ENCODE peak calls at places on chromosomes 3 and 15, in five cellular contexts. E is colonic mucosa; R is IMR-90; H is adrenal gland; Q is CD4-positive, alpha-beta memory T cell. S is an unnamed sample.
A peak's percentile ranks its signal among the peaks of the same experiment; 100 is the strongest.

GRCh38 chr3:23002846-23003800 is 200.0 kb upstream of the UBE2E2 start:
- DNase-seq in R (peak; percentile 36), E (no peak), Q (no peak), H (peak; percentile 22), S (no peak)

GRCh38 chr15:79349526-79349925 is 38.6 kb downstream of the TMED3 start:
- DNase-seq in E (no peak), Q (no peak), H (no peak), R (no peak), S (no peak)

GRCh38 chr3:55826731-55827496 is 339.8 kb upstream of the WNT5A start:
- DNase-seq in H (no peak), R (peak; percentile 33), E (no peak), Q (no peak), S (no peak)

GRCh38 chr15:88571153-88572029 is 24.9 kb upstream of the DET1 start:
- DNase-seq in H (peak; percentile 61), E (no peak), R (no peak), Q (no peak), S (no peak)

GRCh38 chr3:194485471-194485875 is 1.3 kb downstream of the ATP13A3 start:
- DNase-seq in H (no peak), E (no peak), Q (no peak), R (peak; percentile 41), S (no peak)

GRCh38 chr3:31704651-31705179 is 172.0 kb downstream of the STT3B start:
- DNase-seq in E (peak; percentile 73), R (peak; percentile 92), H (peak; percentile 89), Q (no peak), S (no peak)

GRCh38 chr3:50302095-50303037 is 1.0 kb downstream of the HYAL1 start:
- DNase-seq in Q (peak; percentile 35), R (no peak), H (peak; percentile 49), E (no peak), S (no peak)

GRCh38 chr3:33008282-33008681 is 56.8 kb downstream of the CCR4 start:
- DNase-seq in H (no peak), E (no peak), Q (peak; percentile 68), R (no peak), S (no peak)

GRCh38 chr3:115659861-115660260 is 36.6 kb downstream of the GAP43 start:
- DNase-seq in Q (no peak), H (no peak), E (no peak), R (peak; percentile 64), S (no peak)

GRCh38 chr15:82138306-82138705 is 92.5 kb upstream of the MEX3B start:
- DNase-seq in R (peak; percentile 47), E (no peak), H (no peak), Q (no peak), S (no peak)

GRCh38 chr3:183775781-183776180 is 49.6 kb downstream of the MAP6D1 start:
- DNase-seq in E (peak; percentile 25), Q (no peak), H (no peak), R (no peak), S (no peak)

GRCh38 chr15:73597036-73597638 is 36.1 kb downstream of the NPTN start:
- DNase-seq in E (no peak), H (no peak), R (no peak), Q (no peak), S (no peak)

GRCh38 chr15:70301396-70301795 is 203.7 kb upstream of the TLE3 start:
- DNase-seq in R (no peak), Q (no peak), H (no peak), E (no peak), S (no peak)

GRCh38 chr3:88141458-88142083 is 8.2 kb upstream of the C3orf38 start:
- DNase-seq in E (no peak), Q (no peak), H (no peak), R (peak; percentile 77), S (no peak)

GRCh38 chr15:67043939-67044771 is 21.2 kb upstream of the SMAD3 start:
- DNase-seq in R (peak; percentile 88), Q (no peak), H (no peak), E (no peak), S (peak; percentile 88)

GRCh38 chr3:115785782-115786181 is 162.5 kb downstream of the GAP43 start:
- DNase-seq in Q (no peak), H (no peak), R (no peak), E (no peak), S (no peak)

GRCh38 chr15:60673918-60674558 is 195.1 kb upstream of the ICE2 start:
- DNase-seq in E (peak; percentile 37), H (peak; percentile 74), R (peak; percentile 96), Q (no peak), S (peak; percentile 80)

GRCh38 chr3:52406791-52407510 is 38.0 kb downstream of the SEMA3G start:
- DNase-seq in E (no peak), Q (peak; percentile 31), R (no peak), H (no peak), S (no peak)

GRCh38 chr3:100710355-100711198 is 1.3 kb downstream of the TFG start:
- DNase-seq in H (peak; percentile 54), Q (peak; percentile 78), R (peak; percentile 77), E (peak; percentile 82), S (no peak)

GRCh38 chr3:16059081-16059537 is 115.4 kb upstream of the GALNT15 start:
- DNase-seq in R (peak; percentile 39), H (no peak), Q (no peak), E (no peak), S (no peak)

GRCh38 chr3:98972155-98972554 is 70.7 kb upstream of the DCBLD2 start:
- DNase-seq in E (no peak), R (peak; percentile 98), H (no peak), Q (no peak), S (no peak)

GRCh38 chr3:195823286-195823685 is 11.6 kb upstream of the MUC4 start:
- DNase-seq in H (no peak), Q (no peak), R (no peak), E (peak; percentile 71), S (no peak)

GRCh38 chr3:56988874-56989433 is 71.5 kb upstream of the SPATA12 start:
- DNase-seq in Q (peak; percentile 53), E (peak; percentile 85), H (peak; percentile 85), R (peak; percentile 71), S (no peak)

GRCh38 chr3:20637729-20638128 is 451.7 kb upstream of the SGO1 start:
- DNase-seq in Q (no peak), R (peak; percentile 49), E (no peak), H (no peak), S (no peak)

GRCh38 chr3:124273651-124274050 is 281.7 kb upstream of the ROPN1 start:
- DNase-seq in Q (no peak), E (no peak), R (peak; percentile 17), H (no peak), S (peak; percentile 63)
- H3K4me1 ChIP-seq in Q (no peaks in the 10 kb centered on the region), E (peaks cover 18% of the 10 kb centered on the region), R (peaks cover 2% of the 10 kb centered on the region), H (peaks cover 43% of the 10 kb centered on the region), S (peaks cover 40% of the 10 kb centered on the region)

DNA sequence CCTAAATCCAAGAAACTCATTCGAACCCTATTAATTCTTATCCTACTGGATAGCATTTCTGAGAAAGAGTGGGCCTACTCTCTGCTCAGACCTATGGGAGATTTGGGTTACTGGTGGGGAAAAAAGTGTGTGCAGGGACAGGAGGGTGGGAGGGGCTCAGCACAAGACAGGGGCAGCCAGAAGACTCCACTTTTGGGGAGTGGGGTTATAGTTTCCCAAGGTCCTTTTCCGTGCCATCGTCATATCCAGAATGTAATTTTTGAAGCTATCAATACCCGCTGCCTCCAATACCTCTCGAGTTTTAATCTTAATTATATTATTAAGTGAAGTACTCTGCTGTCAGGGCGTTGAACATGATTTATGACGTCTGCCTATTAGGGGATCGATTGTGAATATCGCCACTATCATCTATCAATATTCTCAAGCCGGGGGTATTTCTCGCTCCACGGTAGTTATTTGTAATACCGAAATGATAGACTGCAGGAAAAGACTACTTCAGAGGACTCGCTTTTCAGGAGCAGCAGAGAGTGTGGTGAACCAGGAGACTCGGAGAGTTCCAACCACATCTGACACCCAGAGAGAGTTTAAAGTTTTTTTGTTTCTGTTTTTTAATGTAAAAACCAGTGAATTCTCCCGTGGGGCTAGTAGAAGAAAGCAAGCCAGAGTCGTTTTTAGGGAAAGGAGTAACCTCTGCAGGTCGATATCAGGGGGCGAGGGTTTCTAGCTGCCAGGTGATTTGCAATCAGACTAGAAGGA is 20.6 kb downstream of the NR2F2 start:
- DNase-seq in E (no peak), R (no peak), H (no peak), Q (no peak), S (no peak)
- H3K4me1 ChIP-seq in E (no peaks in the 10 kb centered on the region), R (peaks cover 30% of the 10 kb centered on the region), H (peaks cover 37% of the 10 kb centered on the region), Q (peaks cover 2% of the 10 kb centered on the region), S (peaks cover 4% of the 10 kb centered on the region)

GRCh38 chr15:41809526-41810220 is 18.2 kb upstream of the JMJD7 start:
- DNase-seq in H (no peak), R (no peak), Q (no peak), E (no peak), S (no peak)
- H3K4me1 ChIP-seq in H (peaks cover 4% of the 10 kb centered on the region), R (peaks cover 3% of the 10 kb centered on the region), Q (peaks cover 12% of the 10 kb centered on the region), E (no peaks in the 10 kb centered on the region), S (no peaks in the 10 kb centered on the region)

GRCh38 chr3:111073186-111073585 is 1.6 kb downstream of the NECTIN3 start:
- DNase-seq in H (no peak), R (peak; percentile 74), E (no peak), Q (no peak), S (no peak)

GRCh38 chr3:111076732-111077131 is 5.1 kb downstream of the NECTIN3 start:
- DNase-seq in E (no peak), H (no peak), Q (no peak), R (no peak), S (no peak)

GRCh38 chr3:111081008-111081545 is 9.5 kb downstream of the NECTIN3 start:
- DNase-seq in E (no peak), R (peak; percentile 51), H (no peak), Q (no peak), S (no peak)

GRCh38 chr3:111080357-111080937 is 8.8 kb downstream of the NECTIN3 start:
- DNase-seq in E (no peak), Q (no peak), H (no peak), R (peak; percentile 78), S (no peak)

DNA sequence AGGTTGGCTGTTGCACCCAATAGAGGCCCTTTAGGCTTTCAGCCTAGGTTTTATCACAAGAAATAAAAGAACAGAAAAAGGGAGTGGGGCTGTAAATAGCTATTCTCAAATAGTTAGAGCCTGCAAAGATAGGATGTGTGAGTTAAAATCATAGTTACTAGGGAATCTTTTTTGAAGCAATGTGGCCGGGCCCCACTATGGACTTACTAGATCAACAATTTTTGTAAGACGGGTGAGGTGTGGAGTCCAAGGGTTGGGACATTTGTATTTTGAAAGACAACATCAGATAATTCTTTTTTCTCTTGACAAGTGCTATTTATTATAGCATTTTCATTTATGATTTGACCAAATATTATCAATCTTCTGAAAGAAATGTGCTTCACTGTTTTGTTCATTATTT is 5.8 kb downstream of the NECTIN3 start:
- DNase-seq in H (no peak), R (no peak), Q (no peak), E (no peak), S (no peak)
- H3K4me1 ChIP-seq in H (peaks cover 7% of the 10 kb centered on the region), R (peaks cover 10% of the 10 kb centered on the region), Q (peaks cover 22% of the 10 kb centered on the region), E (no peaks in the 10 kb centered on the region), S (peaks cover 12% of the 10 kb centered on the region)

GRCh38 chr3:172281884-172282283 is 166.4 kb downstream of the GHSR start:
- DNase-seq in R (no peak), H (no peak), E (no peak), Q (no peak), S (no peak)
- H3K4me1 ChIP-seq in R (peaks cover 36% of the 10 kb centered on the region), H (peaks cover 55% of the 10 kb centered on the region), E (no peaks in the 10 kb centered on the region), Q (no peaks in the 10 kb centered on the region), S (peaks cover 71% of the 10 kb centered on the region)

GRCh38 chr3:129683201-129683600 is 76.7 kb upstream of the PLXND1 start:
- DNase-seq in Q (no peak), R (no peak), E (no peak), H (no peak), S (no peak)
- H3K4me1 ChIP-seq in Q (no peaks in the 10 kb centered on the region), R (peaks cover 2% of the 10 kb centered on the region), E (no peaks in the 10 kb centered on the region), H (peaks cover 19% of the 10 kb centered on the region), S (no peaks in the 10 kb centered on the region)

GRCh38 chr3:123385499-123385898 is 63.4 kb downstream of the ADCY5 start:
- DNase-seq in E (no peak), H (no peak), R (no peak), Q (no peak), S (no peak)
- H3K4me1 ChIP-seq in E (no peaks in the 10 kb centered on the region), H (peaks cover 22% of the 10 kb centered on the region), R (peaks cover 10% of the 10 kb centered on the region), Q (no peaks in the 10 kb centered on the region), S (peaks cover 69% of the 10 kb centered on the region)

S was measured in ascending aorta.